ENCODE peak calls at places on chromosomes 7 and 10, in seven cellular contexts. G is heart left ventricle, S is K562, H is sigmoid colon, Y is transverse colon, U is body of pancreas, W is A549. K is an unnamed sample.

GRCh38 chr7:27203964-27204594 is 4.2 kb upstream of the HOXA13 start:
- DNase-seq in G (no peak), S (no peak), H (no peak), Y (no peak), U (no peak), W (no peak), K (no peak)

GRCh38 chr10:46546591-46547330 is 9.7 kb downstream of the GPRIN2 start:
- DNase-seq in G (peak; percentile 20), S (no peak), H (peak; percentile 62), Y (peak; percentile 10), U (peak; percentile 35), W (no peak), K (peak; percentile 61)

GRCh38 chr10:44168478-44168877 is 216.4 kb downstream of the CXCL12 start:
- DNase-seq in G (no peak), S (peak; percentile 29), H (no peak), Y (no peak), U (no peak), W (no peak), K (no peak)

GRCh38 chr7:26399309-26399610 is 107.6 kb downstream of the SNX10 start:
- DNase-seq in G (no peak), S (peak; percentile 63), H (no peak), Y (no peak), U (peak; percentile 31), W (peak; percentile 48), K (no peak)

GRCh38 chr7:23468721-23469149 is 1.6 kb downstream of the IGF2BP3 start:
- DNase-seq in G (no peak), S (peak; percentile 35), H (no peak), Y (peak; percentile 8), U (no peak), W (no peak), K (no peak)

GRCh38 chr7:133807610-133808543 is 319.3 kb upstream of the LRGUK start:
- DNase-seq in G (no peak), S (no peak), H (no peak), Y (no peak), U (no peak), W (no peak), K (no peak)

GRCh38 chr7:133016629-133017028 is 65.3 kb downstream of the CHCHD3 start:
- DNase-seq in G (no peak), S (no peak), H (no peak), Y (no peak), U (no peak), W (no peak), K (no peak)

GRCh38 chr7:1601956-1602355 is 32.1 kb upstream of the PSMG3 start:
- DNase-seq in G (no peak), S (no peak), H (no peak), Y (no peak), U (no peak), W (no peak), K (no peak)

GRCh38 chr10:101840102-101840684 is 3.4 kb downstream of the KCNIP2 start:
- DNase-seq in G (no peak), S (peak; percentile 23), H (no peak), Y (no peak), U (no peak), W (no peak), K (no peak)

GRCh38 chr7:72493850-72494661 is 81.9 kb upstream of the CALN1 start:
- DNase-seq in G (peak; percentile 37), S (peak; percentile 79), H (no peak), Y (peak; percentile 62), U (peak; percentile 75), W (peak; percentile 65), K (no peak)

GRCh38 chr10:114023198-114023597 is 20.5 kb upstream of the ADRB1 start:
- DNase-seq in G (no peak), S (no peak), H (no peak), Y (no peak), U (no peak), W (no peak), K (no peak)

GRCh38 chr10:14583252-14583651 is 191.4 kb downstream of the FAM107B start:
- DNase-seq in G (no peak), S (no peak), H (no peak), Y (peak; percentile 72), U (no peak), W (no peak), K (no peak)

GRCh38 chr7:113304104-113304503 is 185.8 kb upstream of the SMIM30 start:
- DNase-seq in G (no peak), S (no peak), H (no peak), Y (no peak), U (no peak), W (no peak), K (no peak)

GRCh38 chr10:72092987-72093386 is 4.6 kb upstream of the SPOCK2 start:
- DNase-seq in G (no peak), S (no peak), H (no peak), Y (no peak), U (no peak), W (no peak), K (no peak)

GRCh38 chr7:72298912-72299311 is 113.2 kb downstream of the CALN1 start:
- DNase-seq in G (no peak), S (no peak), H (no peak), Y (no peak), U (no peak), W (no peak), K (no peak)

GRCh38 chr7:6479067-6479466 is 31.3 kb upstream of the DAGLB start:
- DNase-seq in G (no peak), S (no peak), H (no peak), Y (no peak), U (no peak), W (no peak), K (no peak)
- H3K4me1 ChIP-seq in G (peaks cover 59% of the 10 kb centered on the region), S (peaks cover 14% of the 10 kb centered on the region), H (peaks cover 31% of the 10 kb centered on the region), Y (peaks cover 46% of the 10 kb centered on the region), U (peaks cover 80% of the 10 kb centered on the region), W (peaks cover 21% of the 10 kb centered on the region), K (no peaks in the 10 kb centered on the region)

DNA sequence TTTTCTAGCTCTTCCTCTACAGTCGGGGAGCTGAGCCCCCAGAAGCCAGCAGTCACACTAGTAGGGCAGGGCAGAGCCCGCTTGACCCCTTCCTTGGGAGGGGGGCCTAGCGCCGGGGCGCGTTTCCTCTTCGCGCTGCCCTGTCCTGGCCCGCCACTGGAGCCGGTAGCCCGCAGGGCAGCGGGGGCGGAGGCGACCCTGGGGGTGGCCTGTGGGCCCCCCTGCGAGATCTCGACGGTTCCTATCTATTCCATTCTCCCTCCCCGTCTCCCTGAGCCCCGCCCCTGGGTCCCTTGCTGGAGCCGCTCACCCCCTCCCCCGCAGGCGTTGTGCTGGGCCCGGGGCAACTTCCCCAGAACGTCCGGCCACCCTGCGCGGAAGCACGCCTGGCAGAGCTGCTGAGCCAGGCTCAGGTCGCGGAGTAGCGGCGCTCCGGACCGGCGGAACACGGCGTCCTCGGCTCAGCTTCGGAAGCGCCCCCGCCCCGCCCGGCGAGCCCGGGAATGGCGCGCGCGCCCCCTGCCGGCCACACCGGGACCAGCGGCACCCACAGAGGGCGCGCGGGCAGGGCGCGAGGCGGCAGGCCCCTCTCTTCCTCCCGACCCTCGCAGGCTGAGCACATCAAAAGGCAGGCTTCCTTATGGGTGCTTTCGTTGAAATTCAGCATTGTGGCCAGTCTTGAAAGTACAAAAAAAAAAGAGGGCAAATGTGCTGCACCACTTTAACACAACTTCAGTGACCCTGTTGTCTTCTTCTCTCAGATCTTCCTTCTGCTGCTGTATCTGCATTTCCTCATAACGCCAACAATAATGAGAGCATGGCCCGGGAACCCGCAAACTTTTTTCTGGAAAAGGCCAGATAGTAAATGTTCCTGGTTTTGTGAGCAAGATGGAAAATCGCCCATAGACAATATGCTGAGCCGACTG is 327.6 kb downstream of the TNS3 start:
- DNase-seq in G (peak; percentile 89), S (peak; percentile 69), H (peak; percentile 91), Y (peak; percentile 82), U (peak; percentile 84), W (peak; percentile 59), K (peak; percentile 63)
- TF ChIP-seq POLR2A in G (no peak), S (no peak), H (no peak), Y (peak; percentile 26), U (peak; percentile 61), W (peak; percentile 41), K (no peak)

DNA sequence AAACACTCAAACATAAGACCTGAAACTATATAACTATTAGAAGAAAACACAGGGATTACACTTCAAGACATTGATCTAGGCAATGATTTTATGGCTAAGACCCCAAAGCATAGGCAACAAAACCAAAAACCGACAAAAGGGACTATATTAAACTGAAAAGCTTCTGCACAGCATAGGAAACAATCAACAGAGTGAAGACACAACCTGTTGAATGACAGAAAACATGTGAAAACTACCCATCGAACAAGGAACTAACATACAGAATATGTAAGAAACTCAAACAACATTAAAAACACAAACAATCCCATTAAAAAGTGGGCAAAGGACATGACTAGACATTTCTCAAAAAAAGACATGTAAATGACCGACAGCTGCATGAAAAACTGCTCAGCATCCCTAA is 109.0 kb downstream of the ALOX5 start:
- DNase-seq in G (no peak), S (no peak), H (no peak), Y (no peak), U (no peak), W (no peak), K (no peak)
- H3K27ac ChIP-seq in G (no peak overlapping the region), S (no peak overlapping the region), H (no peak overlapping the region), Y (no peak overlapping the region), U (no peak overlapping the region), W (no peak overlapping the region), K (no peak overlapping the region)

GRCh38 chr7:98970031-98970615 is 91.8 kb downstream of the TRRAP start:
- DNase-seq in G (no peak), S (no peak), H (no peak), Y (no peak), U (no peak), W (no peak), K (no peak)
- H3K4me1 ChIP-seq in G (peaks cover 5% of the 10 kb centered on the region), S (no peaks in the 10 kb centered on the region), H (no peaks in the 10 kb centered on the region), Y (no peaks in the 10 kb centered on the region), U (no peaks in the 10 kb centered on the region), W (no peaks in the 10 kb centered on the region), K (no peaks in the 10 kb centered on the region)

DNA sequence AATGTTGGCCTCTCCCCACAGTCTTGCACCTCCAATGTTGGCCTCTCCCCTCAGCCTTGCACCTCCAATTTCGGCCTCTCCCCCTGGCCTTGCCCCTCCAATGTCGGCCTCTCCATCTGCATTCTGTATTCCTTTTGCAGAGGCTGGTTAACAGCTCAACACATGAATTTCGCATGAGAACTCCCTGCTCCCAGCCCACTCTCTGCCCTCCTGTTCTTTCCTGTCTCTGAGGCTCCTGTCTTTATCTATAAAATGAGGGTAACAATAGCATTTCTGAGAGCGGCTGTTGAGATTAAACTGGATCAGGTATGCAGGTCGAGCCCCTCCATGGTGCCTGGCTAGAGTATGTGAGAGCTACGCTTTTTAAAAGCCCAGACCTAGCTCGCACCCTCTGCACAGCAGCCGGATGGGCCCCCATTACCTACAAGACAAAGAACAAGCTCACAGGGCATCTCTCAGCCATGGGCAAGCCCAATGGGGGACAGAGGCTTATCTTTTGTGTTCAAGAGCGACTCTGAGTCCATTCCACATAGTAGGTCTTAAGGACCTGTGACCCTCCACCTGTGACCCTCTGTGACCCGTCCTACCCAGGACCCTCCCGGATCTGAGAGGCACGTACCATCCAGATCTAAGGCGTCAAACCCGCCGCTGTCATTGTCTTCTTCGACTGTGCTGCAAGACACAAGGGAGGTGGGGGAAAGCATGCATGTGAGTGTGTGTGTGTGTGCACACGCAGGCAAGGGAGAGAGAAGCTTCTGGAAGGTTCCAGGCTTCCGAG is 82.2 kb upstream of the GNA12 start:
- DNase-seq in G (no peak), S (no peak), H (peak; percentile 44), Y (no peak), U (no peak), W (no peak), K (no peak)
- TF ChIP-seq POLR2A in G (no peak), S (no peak), H (no peak), Y (no peak), U (no peak), W (no peak), K (no peak)

K was measured in breast epithelium.